ENCODE peak calls at places on chromosomes 7 and 10, in eight cellular contexts. One of them, this sample, is unnamed.

GRCh38 chr10:94859086-94859485 is 79.4 kb upstream of the CYP2C9 start:
- DNase-seq in substantia nigra: no peak
- DNase-seq in body of pancreas: no peak
- DNase-seq in lung microvascular endothelial cell: no peak
- DNase-seq in occipital lobe: no peak
- DNase-seq in A549: no peak
- DNase-seq in brain microvascular endothelial cell: no peak
- DNase-seq in hippocampal formation: no peak
- DNase-seq in this sample: no peak

GRCh38 chr7:130156140-130156539 is 49.1 kb downstream of the TMEM209 start:
- DNase-seq in occipital lobe: no peak
- DNase-seq in lung microvascular endothelial cell: no peak
- DNase-seq in body of pancreas: no peak
- DNase-seq in substantia nigra: no peak
- DNase-seq in brain microvascular endothelial cell: no peak
- DNase-seq in A549: no peak
- DNase-seq in hippocampal formation: no peak
- DNase-seq in this sample: no peak

GRCh38 chr10:124347956-124348355 is 70.8 kb downstream of the OAT start:
- DNase-seq in lung microvascular endothelial cell: no peak
- DNase-seq in hippocampal formation: no peak
- DNase-seq in A549: no peak
- DNase-seq in brain microvascular endothelial cell: no peak
- DNase-seq in substantia nigra: no peak
- DNase-seq in body of pancreas: no peak
- DNase-seq in occipital lobe: no peak
- DNase-seq in this sample: no peak

GRCh38 chr10:8136745-8137144 is 82.3 kb downstream of the GATA3 start:
- DNase-seq in body of pancreas: no peak
- DNase-seq in substantia nigra: no peak
- DNase-seq in brain microvascular endothelial cell: no peak
- DNase-seq in occipital lobe: no peak
- DNase-seq in A549: no peak
- DNase-seq in hippocampal formation: no peak
- DNase-seq in lung microvascular endothelial cell: no peak
- DNase-seq in this sample: no peak

GRCh38 chr7:16770657-16771329 is 17.2 kb downstream of the TSPAN13 start:
- DNase-seq in lung microvascular endothelial cell: no peak
- DNase-seq in substantia nigra: no peak
- DNase-seq in occipital lobe: no peak
- DNase-seq in brain microvascular endothelial cell: no peak
- DNase-seq in hippocampal formation: no peak
- DNase-seq in A549: no peak
- DNase-seq in body of pancreas: no peak
- DNase-seq in this sample: no peak

GRCh38 chr7:12719978-12720377 is 32.5 kb downstream of the ARL4A start:
- DNase-seq in substantia nigra: no peak
- DNase-seq in A549: no peak
- DNase-seq in body of pancreas: no peak
- DNase-seq in hippocampal formation: no peak
- DNase-seq in brain microvascular endothelial cell: no peak
- DNase-seq in lung microvascular endothelial cell: peak; percentile 82
- DNase-seq in occipital lobe: no peak
- DNase-seq in this sample: no peak

GRCh38 chr7:12233175-12233574 is 22.1 kb downstream of the TMEM106B start:
- DNase-seq in hippocampal formation: no peak
- DNase-seq in A549: no peak
- DNase-seq in body of pancreas: no peak
- DNase-seq in lung microvascular endothelial cell: no peak
- DNase-seq in brain microvascular endothelial cell: no peak
- DNase-seq in substantia nigra: no peak
- DNase-seq in occipital lobe: no peak
- DNase-seq in this sample: no peak

GRCh38 chr7:42671627-42672026 is 240.2 kb downstream of the C7orf25 start:
- DNase-seq in A549: no peak
- DNase-seq in body of pancreas: no peak
- DNase-seq in substantia nigra: no peak
- DNase-seq in brain microvascular endothelial cell: no peak
- DNase-seq in hippocampal formation: no peak
- DNase-seq in occipital lobe: no peak
- DNase-seq in lung microvascular endothelial cell: peak; percentile 4
- DNase-seq in this sample: no peak

GRCh38 chr7:48139461-48139860 is 31.8 kb upstream of the ABCA13 start:
- DNase-seq in lung microvascular endothelial cell: peak; percentile 10
- DNase-seq in hippocampal formation: no peak
- DNase-seq in occipital lobe: no peak
- DNase-seq in brain microvascular endothelial cell: no peak
- DNase-seq in body of pancreas: peak; percentile 17
- DNase-seq in substantia nigra: no peak
- DNase-seq in A549: peak; percentile 16
- DNase-seq in this sample: no peak

GRCh38 chr10:133013478-133013877 is 71.1 kb upstream of the CFAP46 start:
- DNase-seq in body of pancreas: peak; percentile 73
- DNase-seq in substantia nigra: no peak
- DNase-seq in lung microvascular endothelial cell: no peak
- DNase-seq in A549: no peak
- DNase-seq in hippocampal formation: no peak
- DNase-seq in occipital lobe: no peak
- DNase-seq in brain microvascular endothelial cell: no peak
- DNase-seq in this sample: no peak

GRCh38 chr10:70679498-70679897 is 7.2 kb downstream of the ADAMTS14 start:
- DNase-seq in body of pancreas: no peak
- DNase-seq in lung microvascular endothelial cell: no peak
- DNase-seq in substantia nigra: no peak
- DNase-seq in brain microvascular endothelial cell: no peak
- DNase-seq in hippocampal formation: no peak
- DNase-seq in occipital lobe: no peak
- DNase-seq in A549: no peak
- DNase-seq in this sample: no peak

GRCh38 chr10:97406064-97406463 is 4.9 kb upstream of the RRP12 start:
- DNase-seq in brain microvascular endothelial cell: no peak
- DNase-seq in A549: no peak
- DNase-seq in hippocampal formation: peak; percentile 15
- DNase-seq in lung microvascular endothelial cell: no peak
- DNase-seq in body of pancreas: no peak
- DNase-seq in substantia nigra: no peak
- DNase-seq in occipital lobe: no peak
- DNase-seq in this sample: no peak

GRCh38 chr10:43000651-43001426 is 76.0 kb upstream of the RET start:
- DNase-seq in substantia nigra: no peak
- DNase-seq in A549: no peak
- DNase-seq in occipital lobe: no peak
- DNase-seq in lung microvascular endothelial cell: no peak
- DNase-seq in body of pancreas: no peak
- DNase-seq in brain microvascular endothelial cell: no peak
- DNase-seq in hippocampal formation: no peak
- DNase-seq in this sample: no peak

GRCh38 chr7:142438235-142438922 is 180.5 kb upstream of the PRSS58 start:
- DNase-seq in substantia nigra: no peak
- DNase-seq in occipital lobe: no peak
- DNase-seq in lung microvascular endothelial cell: peak; percentile 76
- DNase-seq in brain microvascular endothelial cell: peak; percentile 38
- DNase-seq in hippocampal formation: peak; percentile 24
- DNase-seq in body of pancreas: peak; percentile 57
- DNase-seq in A549: peak; percentile 35
- DNase-seq in this sample: no peak

GRCh38 chr7:21412953-21413352 is 14.9 kb upstream of the SP4 start:
- DNase-seq in body of pancreas: no peak
- DNase-seq in hippocampal formation: no peak
- DNase-seq in A549: no peak
- DNase-seq in lung microvascular endothelial cell: no peak
- DNase-seq in substantia nigra: no peak
- DNase-seq in brain microvascular endothelial cell: no peak
- DNase-seq in occipital lobe: no peak
- DNase-seq in this sample: no peak

GRCh38 chr7:101303102-101303701 is 18.4 kb downstream of the IFT22 start:
- DNase-seq in brain microvascular endothelial cell: no peak
- DNase-seq in substantia nigra: no peak
- DNase-seq in occipital lobe: no peak
- DNase-seq in hippocampal formation: no peak
- DNase-seq in A549: no peak
- DNase-seq in lung microvascular endothelial cell: no peak
- DNase-seq in body of pancreas: no peak
- DNase-seq in this sample: no peak

GRCh38 chr7:1679326-1679965 is 9.4 kb downstream of the ELFN1 start:
- DNase-seq in occipital lobe: no peak
- DNase-seq in brain microvascular endothelial cell: no peak
- DNase-seq in substantia nigra: no peak
- DNase-seq in hippocampal formation: no peak
- DNase-seq in lung microvascular endothelial cell: no peak
- DNase-seq in A549: no peak
- DNase-seq in body of pancreas: no peak
- DNase-seq in this sample: no peak

GRCh38 chr10:122577311-122577885 is 16.8 kb downstream of the DMBT1 start:
- DNase-seq in body of pancreas: no peak
- DNase-seq in lung microvascular endothelial cell: no peak
- DNase-seq in hippocampal formation: no peak
- DNase-seq in A549: no peak
- DNase-seq in occipital lobe: no peak
- DNase-seq in substantia nigra: no peak
- DNase-seq in brain microvascular endothelial cell: no peak
- DNase-seq in this sample: no peak

GRCh38 chr7:68547181-68547580 is 1051.1 kb upstream of the AUTS2 start:
- DNase-seq in brain microvascular endothelial cell: no peak
- DNase-seq in A549: no peak
- DNase-seq in substantia nigra: no peak
- DNase-seq in body of pancreas: no peak
- DNase-seq in hippocampal formation: no peak
- DNase-seq in lung microvascular endothelial cell: no peak
- DNase-seq in occipital lobe: no peak
- DNase-seq in this sample: no peak

GRCh38 chr10:119540038-119540437 is 2.5 kb downstream of the RGS10 start:
- DNase-seq in lung microvascular endothelial cell: no peak
- DNase-seq in A549: no peak
- DNase-seq in substantia nigra: no peak
- DNase-seq in brain microvascular endothelial cell: no peak
- DNase-seq in occipital lobe: no peak
- DNase-seq in body of pancreas: no peak
- DNase-seq in hippocampal formation: no peak
- DNase-seq in this sample: no peak

GRCh38 chr7:73844848-73845460 is 2.6 kb upstream of the METTL27 start:
- DNase-seq in hippocampal formation: no peak
- DNase-seq in substantia nigra: no peak
- DNase-seq in lung microvascular endothelial cell: no peak
- DNase-seq in A549: no peak
- DNase-seq in occipital lobe: no peak
- DNase-seq in body of pancreas: no peak
- DNase-seq in brain microvascular endothelial cell: peak; percentile 7
- DNase-seq in this sample: no peak

GRCh38 chr7:36137258-36137657 is 15.8 kb upstream of the EEPD1 start:
- DNase-seq in lung microvascular endothelial cell: no peak
- DNase-seq in brain microvascular endothelial cell: no peak
- DNase-seq in A549: no peak
- DNase-seq in substantia nigra: no peak
- DNase-seq in body of pancreas: no peak
- DNase-seq in hippocampal formation: no peak
- DNase-seq in occipital lobe: no peak
- DNase-seq in this sample: no peak

GRCh38 chr7:50662059-50662689 is 97.0 kb upstream of the DDC start:
- DNase-seq in lung microvascular endothelial cell: no peak
- DNase-seq in substantia nigra: no peak
- DNase-seq in body of pancreas: peak; percentile 59
- DNase-seq in A549: no peak
- DNase-seq in occipital lobe: no peak
- DNase-seq in brain microvascular endothelial cell: no peak
- DNase-seq in hippocampal formation: no peak
- DNase-seq in this sample: no peak

GRCh38 chr7:116652793-116653192 is 19.2 kb upstream of the MET start:
- DNase-seq in substantia nigra: no peak
- DNase-seq in A549: no peak
- DNase-seq in occipital lobe: no peak
- DNase-seq in lung microvascular endothelial cell: no peak
- DNase-seq in body of pancreas: no peak
- DNase-seq in hippocampal formation: no peak
- DNase-seq in brain microvascular endothelial cell: peak; percentile 4
- DNase-seq in this sample: no peak

This sample was measured in epithelial cell of proximal tubule.